ENCODE peak calls at places on chromosomes 2 and 18, in eight cellular contexts. A is AG08395, H is AG08396, M is NCI-H226, L is ovary, J is amygdala, G is RCC 7860, T is HS-5. I is an unnamed sample.

GRCh38 chr2:231201475-231201814 is 3.0 kb downstream of the ARMC9 start:
- DNase-seq in A (no peak), H (no peak), M (no peak), L (no peak), J (no peak), G (no peak), T (no peak), I (no peak)

GRCh38 chr2:9950521-9951271 is 797 bp upstream of the GRHL1 start:
- DNase-seq in A (peak; percentile 47), H (peak; percentile 70), M (no peak), L (peak; percentile 25), J (no peak), G (peak; percentile 16), T (no peak), I (peak; percentile 70)

GRCh38 chr2:1777792-1778191 is 33.5 kb upstream of the PXDN start:
- DNase-seq in A (no peak), H (no peak), M (no peak), L (no peak), J (no peak), G (no peak), T (no peak), I (no peak)

GRCh38 chr2:73291461-73292315 is 1.7 kb downstream of the EGR4 start:
- DNase-seq in A (no peak), H (peak; percentile 33), M (no peak), L (no peak), J (no peak), G (no peak), T (no peak), I (no peak)

GRCh38 chr18:10487161-10487560 is 32.7 kb downstream of the APCDD1 start:
- DNase-seq in A (no peak), H (no peak), M (no peak), L (no peak), J (no peak), G (no peak), T (no peak), I (no peak)

GRCh38 chr2:177078416-177078815 is 134.2 kb upstream of the HNRNPA3 start:
- DNase-seq in A (peak; percentile 2), H (no peak), M (peak; percentile 7), L (peak; percentile 32), J (peak; percentile 13), G (no peak), T (peak; percentile 18), I (peak; percentile 61)

GRCh38 chr2:162058973-162059668 is 14.9 kb downstream of the DPP4 start:
- DNase-seq in A (no peak), H (no peak), M (peak; percentile 58), L (no peak), J (no peak), G (no peak), T (no peak), I (no peak)

GRCh38 chr2:112251211-112251721 is 3.6 kb downstream of the ZC3H8 start:
- DNase-seq in A (no peak), H (no peak), M (no peak), L (no peak), J (no peak), G (no peak), T (no peak), I (no peak)

GRCh38 chr2:74741076-74741460 is 87.0 kb downstream of the SEMA4F start:
- DNase-seq in A (no peak), H (no peak), M (peak; percentile 89), L (no peak), J (no peak), G (peak; percentile 87), T (no peak), I (no peak)

GRCh38 chr2:239792649-239793010 is 232.5 kb downstream of the NDUFA10 start:
- DNase-seq in A (no peak), H (no peak), M (no peak), L (no peak), J (no peak), G (no peak), T (no peak), I (peak; percentile 46)